ENCODE peak calls at places on chromosomes 5 and 9, in nine cellular contexts. One of them, this sample, is unnamed.
A peak's percentile ranks its signal among the peaks of the same experiment; 100 is the strongest.

GRCh38 chr5:87170799-87171198 is 96.9 kb upstream of the RASA1 start:
- DNase-seq in Calu3: no peak
- DNase-seq in GDM1: no peak
- DNase-seq in left lung: no peak
- DNase-seq in cardiac fibroblast: no peak
- DNase-seq in stimulated activated CD4-positive, alpha-beta T cell treated with anti-CD3 and anti-CD28 coated beads, Interleukin-12 subunit alpha, Interleukin-12 subunit beta, amount 100 ng/mL, for 4 hours: no peak
- DNase-seq in ureter: no peak
- DNase-seq in D341Med: no peak
- DNase-seq in tibial artery: no peak
- DNase-seq in this sample: no peak

GRCh38 chr9:116589392-116590354 is 97.4 kb upstream of the TRIM32 start:
- DNase-seq in Calu3: no peak
- DNase-seq in GDM1: no peak
- DNase-seq in left lung: no peak
- DNase-seq in cardiac fibroblast: peak; percentile 94
- DNase-seq in stimulated activated CD4-positive, alpha-beta T cell treated with anti-CD3 and anti-CD28 coated beads, Interleukin-12 subunit alpha, Interleukin-12 subunit beta, amount 100 ng/mL, for 4 hours: no peak
- DNase-seq in ureter: no peak
- DNase-seq in D341Med: peak; percentile 31
- DNase-seq in tibial artery: no peak
- DNase-seq in this sample: no peak

GRCh38 chr5:111411321-111411720 is 101.0 kb downstream of the STARD4 start:
- DNase-seq in Calu3: no peak
- DNase-seq in GDM1: no peak
- DNase-seq in left lung: no peak
- DNase-seq in cardiac fibroblast: peak; percentile 18
- DNase-seq in stimulated activated CD4-positive, alpha-beta T cell treated with anti-CD3 and anti-CD28 coated beads, Interleukin-12 subunit alpha, Interleukin-12 subunit beta, amount 100 ng/mL, for 4 hours: no peak
- DNase-seq in ureter: no peak
- DNase-seq in D341Med: no peak
- DNase-seq in tibial artery: no peak
- DNase-seq in this sample: no peak

GRCh38 chr5:72427488-72428437 is 79.4 kb downstream of the ZNF366 start:
- DNase-seq in Calu3: no peak
- DNase-seq in GDM1: no peak
- DNase-seq in left lung: no peak
- DNase-seq in cardiac fibroblast: peak; percentile 66
- DNase-seq in stimulated activated CD4-positive, alpha-beta T cell treated with anti-CD3 and anti-CD28 coated beads, Interleukin-12 subunit alpha, Interleukin-12 subunit beta, amount 100 ng/mL, for 4 hours: no peak
- DNase-seq in ureter: no peak
- DNase-seq in D341Med: no peak
- DNase-seq in tibial artery: no peak
- DNase-seq in this sample: no peak

GRCh38 chr5:138770977-138771376 is 17.8 kb downstream of the CTNNA1 start:
- DNase-seq in Calu3: no peak
- DNase-seq in GDM1: no peak
- DNase-seq in left lung: no peak
- DNase-seq in cardiac fibroblast: no peak
- DNase-seq in stimulated activated CD4-positive, alpha-beta T cell treated with anti-CD3 and anti-CD28 coated beads, Interleukin-12 subunit alpha, Interleukin-12 subunit beta, amount 100 ng/mL, for 4 hours: no peak
- DNase-seq in ureter: no peak
- DNase-seq in D341Med: no peak
- DNase-seq in tibial artery: no peak
- DNase-seq in this sample: no peak

GRCh38 chr5:66164044-66164790 is 20.1 kb downstream of the SREK1 start:
- DNase-seq in Calu3: no peak
- DNase-seq in GDM1: no peak
- DNase-seq in left lung: no peak
- DNase-seq in cardiac fibroblast: no peak
- DNase-seq in stimulated activated CD4-positive, alpha-beta T cell treated with anti-CD3 and anti-CD28 coated beads, Interleukin-12 subunit alpha, Interleukin-12 subunit beta, amount 100 ng/mL, for 4 hours: no peak
- DNase-seq in ureter: no peak
- DNase-seq in D341Med: no peak
- DNase-seq in tibial artery: no peak
- DNase-seq in this sample: no peak

GRCh38 chr9:29245351-29245750 is 1672.1 kb upstream of the C9orf72 start:
- DNase-seq in Calu3: no peak
- DNase-seq in GDM1: no peak
- DNase-seq in left lung: no peak
- DNase-seq in cardiac fibroblast: peak; percentile 49
- DNase-seq in stimulated activated CD4-positive, alpha-beta T cell treated with anti-CD3 and anti-CD28 coated beads, Interleukin-12 subunit alpha, Interleukin-12 subunit beta, amount 100 ng/mL, for 4 hours: no peak
- DNase-seq in ureter: no peak
- DNase-seq in D341Med: no peak
- DNase-seq in tibial artery: no peak
- DNase-seq in this sample: no peak

GRCh38 chr9:13427587-13427986 is 148.1 kb upstream of the MPDZ start:
- DNase-seq in Calu3: no peak
- DNase-seq in GDM1: no peak
- DNase-seq in left lung: no peak
- DNase-seq in cardiac fibroblast: peak; percentile 83
- DNase-seq in stimulated activated CD4-positive, alpha-beta T cell treated with anti-CD3 and anti-CD28 coated beads, Interleukin-12 subunit alpha, Interleukin-12 subunit beta, amount 100 ng/mL, for 4 hours: no peak
- DNase-seq in ureter: no peak
- DNase-seq in D341Med: peak; percentile 38
- DNase-seq in tibial artery: no peak
- DNase-seq in this sample: no peak

GRCh38 chr9:137760426-137760825 is 117.2 kb upstream of the CACNA1B start:
- DNase-seq in Calu3: no peak
- DNase-seq in GDM1: no peak
- DNase-seq in left lung: no peak
- DNase-seq in cardiac fibroblast: peak; percentile 14
- DNase-seq in stimulated activated CD4-positive, alpha-beta T cell treated with anti-CD3 and anti-CD28 coated beads, Interleukin-12 subunit alpha, Interleukin-12 subunit beta, amount 100 ng/mL, for 4 hours: no peak
- DNase-seq in ureter: no peak
- DNase-seq in D341Med: no peak
- DNase-seq in tibial artery: no peak
- DNase-seq in this sample: no peak

GRCh38 chr5:84437673-84438315 is 53.1 kb upstream of the EDIL3 start:
- DNase-seq in Calu3: peak; percentile 16
- DNase-seq in GDM1: no peak
- DNase-seq in left lung: no peak
- DNase-seq in cardiac fibroblast: peak; percentile 83
- DNase-seq in stimulated activated CD4-positive, alpha-beta T cell treated with anti-CD3 and anti-CD28 coated beads, Interleukin-12 subunit alpha, Interleukin-12 subunit beta, amount 100 ng/mL, for 4 hours: no peak
- DNase-seq in ureter: no peak
- DNase-seq in D341Med: no peak
- DNase-seq in tibial artery: no peak
- DNase-seq in this sample: no peak

GRCh38 chr9:133998915-133999580 is 6.9 kb upstream of the VAV2 start:
- DNase-seq in Calu3: no peak
- DNase-seq in GDM1: no peak
- DNase-seq in left lung: no peak
- DNase-seq in cardiac fibroblast: peak; percentile 36
- DNase-seq in stimulated activated CD4-positive, alpha-beta T cell treated with anti-CD3 and anti-CD28 coated beads, Interleukin-12 subunit alpha, Interleukin-12 subunit beta, amount 100 ng/mL, for 4 hours: no peak
- DNase-seq in ureter: no peak
- DNase-seq in D341Med: no peak
- DNase-seq in tibial artery: no peak
- DNase-seq in this sample: no peak